ENCODE peak calls at places on chromosome 19, in four cellular contexts. One of them, this sample, is unnamed.

GRCh38 chr19:45882652-45883585 is 3.0 kb downstream of the IRF2BP1 start:
- DNase-seq in HL-60: peak; percentile 78
- DNase-seq in K562: peak; percentile 89
- DNase-seq in GM12878: peak; percentile 70
- DNase-seq in this sample: peak; percentile 86

GRCh38 chr19:18839465-18840287 is 7.9 kb downstream of the UPF1 start:
- DNase-seq in HL-60: no peak
- DNase-seq in K562: no peak
- DNase-seq in GM12878: no peak
- DNase-seq in this sample: peak; percentile 11

GRCh38 chr19:16542045-16542893 is at the start of gene CHERP:
- DNase-seq in K562: peak; percentile 94
- DNase-seq in GM12878: peak; percentile 72
- DNase-seq in HL-60: peak; percentile 92
- DNase-seq in this sample: peak; percentile 92

GRCh38 chr19:16067205-16067938 is 8.9 kb upstream of the TPM4 start:
- DNase-seq in K562: no peak
- DNase-seq in HL-60: no peak
- DNase-seq in GM12878: no peak
- DNase-seq in this sample: no peak

GRCh38 chr19:38725469-38726283 is 18.6 kb downstream of the CAPN12 start:
- DNase-seq in GM12878: no peak
- DNase-seq in K562: no peak
- DNase-seq in HL-60: no peak
- DNase-seq in this sample: no peak

GRCh38 chr19:9808855-9809646 is 9.8 kb downstream of the FBXL12 start:
- DNase-seq in HL-60: no peak
- DNase-seq in K562: no peak
- DNase-seq in GM12878: no peak
- DNase-seq in this sample: no peak

GRCh38 chr19:7772752-7773291 is 9.8 kb downstream of the CLEC4M start:
- DNase-seq in GM12878: peak; percentile 68
- DNase-seq in HL-60: peak; percentile 93
- DNase-seq in K562: no peak
- DNase-seq in this sample: no peak

GRCh38 chr19:32901504-32902161 is 32.1 kb upstream of the SLC7A9 start:
- DNase-seq in HL-60: no peak
- DNase-seq in GM12878: no peak
- DNase-seq in K562: no peak
- DNase-seq in this sample: no peak

GRCh38 chr19:1449467-1450442 is at the start of gene APC2:
- DNase-seq in GM12878: no peak
- DNase-seq in K562: peak; percentile 96
- DNase-seq in HL-60: no peak
- DNase-seq in this sample: no peak

GRCh38 chr19:49497047-49497789 is 984 bp downstream of the RPS11 start:
- DNase-seq in HL-60: peak; percentile 82
- DNase-seq in K562: peak; percentile 70
- DNase-seq in GM12878: no peak
- DNase-seq in this sample: no peak

GRCh38 chr19:43841990-43842389 is 14.9 kb downstream of the ZNF283 start:
- DNase-seq in GM12878: no peak
- DNase-seq in HL-60: no peak
- DNase-seq in K562: no peak
- DNase-seq in this sample: no peak

GRCh38 chr19:2462635-2463421 is 6.1 kb upstream of the LMNB2 start:
- DNase-seq in GM12878: no peak
- DNase-seq in K562: no peak
- DNase-seq in HL-60: no peak
- DNase-seq in this sample: no peak

GRCh38 chr19:33473644-33474305 is 47.8 kb downstream of the PEPD start:
- DNase-seq in K562: no peak
- DNase-seq in HL-60: no peak
- DNase-seq in GM12878: no peak
- DNase-seq in this sample: no peak

GRCh38 chr19:5865772-5866171 is 4.6 kb downstream of the FUT5 start:
- DNase-seq in K562: no peak
- DNase-seq in GM12878: no peak
- DNase-seq in HL-60: no peak
- DNase-seq in this sample: no peak

GRCh38 chr19:51458051-51458645 is at the start of gene SIGLEC8:
- DNase-seq in GM12878: no peak
- DNase-seq in HL-60: no peak
- DNase-seq in K562: no peak
- DNase-seq in this sample: no peak

GRCh38 chr19:33441277-33441699 is 67.8 kb downstream of the CEBPG start:
- DNase-seq in GM12878: no peak
- DNase-seq in HL-60: no peak
- DNase-seq in K562: no peak
- DNase-seq in this sample: no peak

GRCh38 chr19:2815191-2815614 is 4.5 kb upstream of the ZNF554 start:
- DNase-seq in GM12878: no peak
- DNase-seq in K562: no peak
- DNase-seq in HL-60: no peak
- DNase-seq in this sample: peak; percentile 24

GRCh38 chr19:38559428-38560401 is 58.0 kb downstream of the MAP4K1 start:
- DNase-seq in GM12878: peak; percentile 99
- DNase-seq in HL-60: no peak
- DNase-seq in K562: no peak
- DNase-seq in this sample: peak; percentile 46

GRCh38 chr19:35296644-35297514 is 4.9 kb downstream of the MAG start:
- DNase-seq in GM12878: no peak
- DNase-seq in HL-60: no peak
- DNase-seq in K562: no peak
- DNase-seq in this sample: no peak

GRCh38 chr19:42872608-42873007 is 6.9 kb downstream of the PSG1 start:
- DNase-seq in GM12878: no peak
- DNase-seq in K562: no peak
- DNase-seq in HL-60: no peak
- DNase-seq in this sample: no peak

GRCh38 chr19:56199686-56200085 is 2.1 kb upstream of the ZSCAN5B start:
- DNase-seq in HL-60: no peak
- DNase-seq in GM12878: no peak
- DNase-seq in K562: no peak
- DNase-seq in this sample: no peak

GRCh38 chr19:12843999-12844732 is 5.9 kb downstream of the MAST1 start:
- DNase-seq in HL-60: no peak
- DNase-seq in GM12878: no peak
- DNase-seq in K562: no peak
- DNase-seq in this sample: no peak

GRCh38 chr19:771332-771785 is 20.4 kb downstream of the MISP start:
- DNase-seq in GM12878: no peak
- DNase-seq in HL-60: no peak
- DNase-seq in K562: peak; percentile 82
- DNase-seq in this sample: no peak

GRCh38 chr19:53511933-53512374 is 26.0 kb upstream of the ZNF331 start:
- DNase-seq in HL-60: no peak
- DNase-seq in K562: peak; percentile 62
- DNase-seq in GM12878: no peak
- DNase-seq in this sample: peak; percentile 28
- TF ChIP-seq SPI1 in HL-60: no peak
- TF ChIP-seq SPI1 in K562: no peak
- TF ChIP-seq SPI1 in GM12878: no peak
- TF ChIP-seq SPI1 in this sample: no peak

DNA sequence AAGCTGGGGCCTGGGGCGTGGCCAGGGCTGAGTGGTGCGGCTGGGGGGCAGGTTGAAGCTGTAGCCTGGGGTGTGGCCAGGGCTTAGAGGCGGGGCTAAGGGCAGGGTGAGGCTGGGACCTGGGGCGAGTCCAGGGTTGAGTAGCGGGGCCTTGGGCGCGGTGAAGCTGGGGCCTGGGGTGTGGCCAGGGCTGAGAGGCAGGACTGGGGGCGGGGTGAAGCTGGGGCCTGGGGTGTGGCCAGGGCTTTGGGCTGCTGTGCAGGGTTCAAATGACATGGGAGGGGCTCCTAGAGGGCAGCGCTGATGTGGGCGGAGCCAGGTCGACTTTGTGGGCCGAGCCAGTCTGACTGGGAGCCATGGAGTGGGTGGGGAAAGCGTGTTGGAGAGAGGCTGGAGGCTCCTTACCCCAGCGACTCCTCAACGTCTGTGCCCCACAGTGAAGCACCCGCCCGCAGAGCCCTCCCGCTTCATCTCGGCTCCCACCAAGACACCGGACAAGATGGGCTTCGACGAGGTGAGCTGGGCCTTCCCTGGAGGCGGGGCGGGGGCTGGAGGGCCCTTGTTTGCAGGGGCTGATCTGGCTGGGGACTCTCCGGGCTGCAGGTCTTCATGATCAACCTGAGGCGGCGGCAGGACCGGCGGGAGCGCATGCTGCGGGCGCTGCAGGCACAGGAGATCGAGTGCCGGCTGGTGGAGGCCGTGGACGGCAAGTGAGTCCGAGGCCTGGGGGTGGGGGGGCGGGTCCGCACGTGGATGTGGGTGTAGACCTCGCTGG is 21.5 kb downstream of the COLGALT1 start:
- DNase-seq in HL-60: no peak
- DNase-seq in GM12878: no peak
- DNase-seq in K562: peak; percentile 99
- DNase-seq in this sample: peak; percentile 60
- TF ChIP-seq SPI1 in HL-60: no peak
- TF ChIP-seq SPI1 in GM12878: no peak
- TF ChIP-seq SPI1 in K562: no peak
- TF ChIP-seq SPI1 in this sample: no peak

GRCh38 chr19:53549354-53549753 is 11.4 kb downstream of the ZNF331 start:
- DNase-seq in K562: no peak
- DNase-seq in GM12878: no peak
- DNase-seq in HL-60: no peak
- DNase-seq in this sample: no peak

GRCh38 chr19:53541971-53542370 is 4.0 kb downstream of the ZNF331 start:
- DNase-seq in K562: no peak
- DNase-seq in HL-60: no peak
- DNase-seq in GM12878: no peak
- DNase-seq in this sample: no peak

GRCh38 chr19:53546766-53547541 is 9.0 kb downstream of the ZNF331 start:
- DNase-seq in HL-60: no peak
- DNase-seq in K562: no peak
- DNase-seq in GM12878: no peak
- DNase-seq in this sample: no peak

GRCh38 chr19:53540091-53540490 is 2.1 kb downstream of the ZNF331 start:
- DNase-seq in GM12878: no peak
- DNase-seq in K562: no peak
- DNase-seq in HL-60: no peak
- DNase-seq in this sample: no peak

GRCh38 chr19:53545271-53546065 is 7.5 kb downstream of the ZNF331 start:
- DNase-seq in HL-60: no peak
- DNase-seq in K562: no peak
- DNase-seq in GM12878: no peak
- DNase-seq in this sample: no peak
- TF ChIP-seq SPI1 in HL-60: no peak
- TF ChIP-seq SPI1 in K562: no peak
- TF ChIP-seq SPI1 in GM12878: no peak
- TF ChIP-seq SPI1 in this sample: no peak

GRCh38 chr19:48283908-48284307 is 14.0 kb downstream of the ZNF114 start:
- DNase-seq in K562: no peak
- DNase-seq in HL-60: no peak
- DNase-seq in GM12878: no peak
- DNase-seq in this sample: no peak
- TF ChIP-seq SPI1 in K562: no peak
- TF ChIP-seq SPI1 in HL-60: no peak
- TF ChIP-seq SPI1 in GM12878: no peak
- TF ChIP-seq SPI1 in this sample: no peak

This sample was measured in GM12891.